ENCODE peak calls at places on chromosomes 4 and X, in six cellular contexts. One of them, this sample, is unnamed.

GRCh38 chr4:88812976-88813375 is 115.3 kb upstream of the NAP1L5 start:
- DNase-seq in Peyer's patch: no peak
- DNase-seq in vagina: no peak
- DNase-seq in tibial nerve: no peak
- DNase-seq in sigmoid colon: no peak
- DNase-seq in A549: no peak
- DNase-seq in this sample: no peak

GRCh38 chrX:74232859-74233258 is 71.1 kb upstream of the ZCCHC13 start:
- DNase-seq in Peyer's patch: no peak
- DNase-seq in vagina: no peak
- DNase-seq in tibial nerve: no peak
- DNase-seq in sigmoid colon: no peak
- DNase-seq in A549: no peak
- DNase-seq in this sample: no peak

GRCh38 chrX:386768-387575 is at the start of gene PPP2R3B:
- DNase-seq in Peyer's patch: peak
- DNase-seq in vagina: peak
- DNase-seq in tibial nerve: peak
- DNase-seq in sigmoid colon: peak
- DNase-seq in A549: peak
- DNase-seq in this sample: peak

GRCh38 chr4:8910822-8911310 is 39.2 kb upstream of the HMX1 start:
- DNase-seq in Peyer's patch: no peak
- DNase-seq in vagina: peak
- DNase-seq in tibial nerve: no peak
- DNase-seq in sigmoid colon: no peak
- DNase-seq in A549: no peak
- DNase-seq in this sample: no peak

GRCh38 chr4:166078956-166079355 is 205.9 kb downstream of the TLL1 start:
- DNase-seq in Peyer's patch: no peak
- DNase-seq in vagina: no peak
- DNase-seq in tibial nerve: no peak
- DNase-seq in sigmoid colon: no peak
- DNase-seq in A549: no peak
- DNase-seq in this sample: no peak

GRCh38 chrX:105483011-105483410 is 262.5 kb upstream of the TEX13A start:
- DNase-seq in Peyer's patch: no peak
- DNase-seq in vagina: no peak
- DNase-seq in tibial nerve: no peak
- DNase-seq in sigmoid colon: no peak
- DNase-seq in A549: no peak
- DNase-seq in this sample: no peak

GRCh38 chr4:5746829-5747745 is 36.1 kb downstream of the EVC start:
- DNase-seq in Peyer's patch: no peak
- DNase-seq in vagina: no peak
- DNase-seq in tibial nerve: no peak
- DNase-seq in sigmoid colon: no peak
- DNase-seq in A549: no peak
- DNase-seq in this sample: no peak

GRCh38 chr4:40350627-40351227 is 15.6 kb downstream of the CHRNA9 start:
- DNase-seq in Peyer's patch: no peak
- DNase-seq in vagina: no peak
- DNase-seq in tibial nerve: no peak
- DNase-seq in sigmoid colon: no peak
- DNase-seq in A549: no peak
- DNase-seq in this sample: no peak

GRCh38 chr4:133156096-133156495 is 7.0 kb downstream of the PCDH10 start:
- DNase-seq in Peyer's patch: no peak
- DNase-seq in vagina: no peak
- DNase-seq in tibial nerve: no peak
- DNase-seq in sigmoid colon: no peak
- DNase-seq in A549: no peak
- DNase-seq in this sample: peak

GRCh38 chr4:26576171-26576829 is 7.6 kb upstream of the TBC1D19 start:
- DNase-seq in Peyer's patch: no peak
- DNase-seq in vagina: no peak
- DNase-seq in tibial nerve: no peak
- DNase-seq in sigmoid colon: no peak
- DNase-seq in A549: no peak
- DNase-seq in this sample: no peak

GRCh38 chrX:148854351-148854750 is 353.9 kb downstream of the AFF2 start:
- DNase-seq in Peyer's patch: no peak
- DNase-seq in vagina: no peak
- DNase-seq in tibial nerve: no peak
- DNase-seq in sigmoid colon: no peak
- DNase-seq in A549: no peak
- DNase-seq in this sample: no peak

GRCh38 chrX:105189093-105189492 is 31.4 kb downstream of the TEX13A start:
- DNase-seq in Peyer's patch: no peak
- DNase-seq in vagina: no peak
- DNase-seq in tibial nerve: no peak
- DNase-seq in sigmoid colon: no peak
- DNase-seq in A549: no peak
- DNase-seq in this sample: no peak

GRCh38 chr4:54882616-54883015 is 224.9 kb downstream of the KIT start:
- DNase-seq in Peyer's patch: no peak
- DNase-seq in vagina: no peak
- DNase-seq in tibial nerve: no peak
- DNase-seq in sigmoid colon: no peak
- DNase-seq in A549: no peak
- DNase-seq in this sample: no peak

GRCh38 chr4:101644516-101644915 is 146.0 kb upstream of the BANK1 start:
- DNase-seq in Peyer's patch: no peak
- DNase-seq in vagina: no peak
- DNase-seq in tibial nerve: no peak
- DNase-seq in sigmoid colon: no peak
- DNase-seq in A549: no peak
- DNase-seq in this sample: no peak

GRCh38 chr4:3415471-3416141 is 26.2 kb upstream of the HGFAC start:
- DNase-seq in Peyer's patch: no peak
- DNase-seq in vagina: no peak
- DNase-seq in tibial nerve: no peak
- DNase-seq in sigmoid colon: peak
- DNase-seq in A549: no peak
- DNase-seq in this sample: peak

GRCh38 chr4:54499308-54500074 is 158.3 kb upstream of the KIT start:
- DNase-seq in Peyer's patch: no peak
- DNase-seq in vagina: no peak
- DNase-seq in tibial nerve: no peak
- DNase-seq in sigmoid colon: no peak
- DNase-seq in A549: no peak
- DNase-seq in this sample: no peak

GRCh38 chrX:53324803-53325202 is 43.4 kb upstream of the IQSEC2 start:
- DNase-seq in Peyer's patch: no peak
- DNase-seq in vagina: no peak
- DNase-seq in tibial nerve: no peak
- DNase-seq in sigmoid colon: no peak
- DNase-seq in A549: no peak
- DNase-seq in this sample: no peak

GRCh38 chrX:15929231-15929630 is 74.6 kb upstream of the AP1S2 start:
- DNase-seq in Peyer's patch: no peak
- DNase-seq in vagina: no peak
- DNase-seq in tibial nerve: no peak
- DNase-seq in sigmoid colon: no peak
- DNase-seq in A549: no peak
- DNase-seq in this sample: no peak

DNA sequence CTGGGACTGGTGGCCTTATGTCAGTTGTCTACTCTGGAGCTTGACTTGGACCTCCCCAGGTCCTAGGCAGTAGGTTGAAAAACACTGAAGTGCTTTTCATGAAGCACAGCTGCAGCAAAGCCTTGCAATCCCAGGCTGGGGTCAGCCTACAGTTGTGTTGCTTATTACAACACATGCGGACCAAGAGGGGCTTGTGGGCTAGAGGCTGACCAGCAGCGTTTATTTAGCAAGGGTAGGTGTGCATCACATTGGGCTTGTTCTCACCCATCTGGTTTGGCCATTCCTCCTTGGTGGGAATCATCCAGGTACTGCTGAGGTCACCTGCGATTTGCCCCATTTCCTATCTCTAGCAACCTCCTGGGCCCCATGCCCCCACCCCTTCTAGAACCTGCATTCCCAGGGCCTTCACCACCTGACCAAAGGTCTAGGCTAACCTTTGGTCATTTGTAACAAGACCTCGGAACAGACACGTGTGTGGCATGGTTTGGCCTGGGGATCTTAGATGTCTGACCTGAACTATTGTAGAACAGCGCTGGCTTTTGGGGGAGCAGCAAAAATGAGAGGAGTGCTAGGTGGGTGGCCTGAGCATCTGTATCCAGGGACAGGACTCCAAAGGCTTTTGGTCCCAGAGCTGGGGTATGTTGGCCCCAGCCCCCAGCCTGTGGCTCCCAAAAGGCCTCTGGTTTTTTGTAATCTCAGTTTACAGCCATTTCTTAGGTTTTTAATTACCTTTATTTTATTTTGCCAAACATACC is 3.0 kb downstream of the RPL10 start:
- DNase-seq in Peyer's patch: no peak
- DNase-seq in vagina: no peak
- DNase-seq in tibial nerve: no peak
- DNase-seq in sigmoid colon: no peak
- DNase-seq in A549: no peak
- DNase-seq in this sample: no peak
- TF ChIP-seq POLR2A in Peyer's patch: no peak
- TF ChIP-seq POLR2A in vagina: no peak
- TF ChIP-seq POLR2A in tibial nerve: no peak
- TF ChIP-seq POLR2A in sigmoid colon: no peak
- TF ChIP-seq POLR2A in A549: peak
- TF ChIP-seq POLR2A in this sample: no peak

DNA sequence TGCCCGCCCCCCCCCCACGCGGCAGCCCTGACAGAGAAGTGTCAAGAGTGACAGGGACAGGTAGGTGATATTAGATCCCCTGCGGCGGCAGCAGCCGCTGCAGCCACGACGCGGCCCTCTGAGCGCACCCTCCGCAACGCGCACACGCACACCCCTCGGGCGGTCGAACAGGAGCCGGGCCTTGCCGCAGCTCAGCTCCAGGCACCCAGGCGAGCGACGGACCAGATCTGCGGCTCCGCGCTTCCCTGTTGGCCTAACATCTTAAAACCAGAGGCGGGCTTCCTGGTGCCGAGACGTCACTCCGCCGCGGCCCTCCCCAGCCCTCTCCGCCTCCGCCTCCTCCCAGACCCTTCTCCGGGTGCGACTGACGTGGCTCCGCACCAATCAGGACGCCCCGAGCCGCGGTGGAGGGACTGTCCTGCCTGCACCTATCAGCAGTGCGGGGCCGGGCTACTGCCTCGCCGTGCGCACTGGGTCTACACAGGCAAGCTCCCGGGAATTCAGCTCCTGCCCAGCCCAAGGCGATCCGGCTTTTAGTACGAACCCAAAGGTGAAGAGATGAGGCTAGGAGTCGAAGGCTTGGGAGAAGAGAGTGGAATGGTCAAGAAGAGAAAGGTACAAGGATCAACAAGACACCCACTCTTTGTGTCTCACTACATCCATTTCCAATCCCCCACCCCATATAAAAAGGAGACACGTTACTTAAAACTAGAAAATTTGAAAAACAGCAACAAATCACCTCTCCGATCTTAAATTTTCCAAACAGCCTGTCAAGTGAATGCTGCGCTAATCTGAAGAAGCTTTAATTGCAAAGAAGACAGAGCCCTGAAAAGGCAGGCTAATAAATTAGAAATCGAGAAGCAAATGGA is at the start of gene PITX2:
- DNase-seq in Peyer's patch: no peak
- DNase-seq in vagina: no peak
- DNase-seq in tibial nerve: no peak
- DNase-seq in sigmoid colon: peak
- DNase-seq in A549: no peak
- DNase-seq in this sample: peak
- H3K4me3 ChIP-seq in Peyer's patch: peak
- H3K4me3 ChIP-seq in vagina: peak
- H3K4me3 ChIP-seq in tibial nerve: peak
- H3K4me3 ChIP-seq in sigmoid colon: peak
- H3K4me3 ChIP-seq in A549: no peak
- H3K4me3 ChIP-seq in this sample: peak

DNA sequence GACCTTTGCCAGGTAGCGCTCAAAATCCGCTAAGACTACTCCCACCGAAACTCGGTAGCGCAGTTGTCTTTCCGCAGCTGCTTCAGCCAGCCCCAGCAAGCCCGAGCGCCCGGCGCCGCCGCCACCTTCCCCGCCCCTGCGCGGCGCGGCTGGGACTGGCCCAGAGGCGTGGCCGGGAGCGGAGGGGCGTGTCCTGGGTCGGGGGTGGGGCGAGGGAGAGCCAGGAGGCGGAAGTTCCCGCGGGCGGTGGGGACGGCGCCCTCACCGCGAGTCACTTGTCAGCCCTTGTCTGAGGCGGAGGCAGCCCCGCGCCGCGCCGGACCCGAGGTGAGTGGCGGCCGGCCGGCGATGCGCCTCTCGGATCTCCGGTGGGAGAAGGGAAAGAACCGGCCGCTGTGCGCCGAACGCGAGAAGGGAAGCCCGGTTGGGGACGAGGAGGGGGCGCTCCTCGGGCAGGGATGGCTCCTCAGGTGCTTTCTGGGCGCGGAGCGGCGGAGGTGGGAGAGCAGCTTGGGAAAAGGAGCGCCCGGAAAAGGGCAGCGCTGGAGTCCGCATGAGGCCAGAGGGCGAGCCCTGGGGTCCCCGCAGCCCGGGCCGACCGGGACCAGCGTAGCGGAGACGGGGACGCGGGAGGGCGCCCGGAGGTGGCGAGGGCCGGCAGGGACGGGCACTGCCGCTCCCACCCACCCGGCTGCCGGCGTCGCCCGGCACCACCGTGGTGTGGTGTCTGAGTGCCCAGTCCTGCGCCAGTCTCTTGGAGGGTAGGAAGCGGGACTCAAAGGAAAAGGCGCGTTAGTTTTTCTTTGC is at the start of gene PDLIM5:
- DNase-seq in Peyer's patch: peak
- DNase-seq in vagina: peak
- DNase-seq in tibial nerve: peak
- DNase-seq in sigmoid colon: peak
- DNase-seq in A549: peak
- DNase-seq in this sample: peak
- TF ChIP-seq POLR2A in Peyer's patch: peak
- TF ChIP-seq POLR2A in vagina: peak
- TF ChIP-seq POLR2A in tibial nerve: peak
- TF ChIP-seq POLR2A in sigmoid colon: peak
- TF ChIP-seq POLR2A in A549: peak
- TF ChIP-seq POLR2A in this sample: peak

GRCh38 chrX:72308566-72309296 is 3.0 kb upstream of the CITED1 start:
- DNase-seq in Peyer's patch: peak
- DNase-seq in vagina: no peak
- DNase-seq in tibial nerve: peak
- DNase-seq in sigmoid colon: peak
- DNase-seq in A549: peak
- DNase-seq in this sample: no peak

GRCh38 chrX:72307646-72308051 is 1.9 kb upstream of the CITED1 start:
- DNase-seq in Peyer's patch: no peak
- DNase-seq in vagina: no peak
- DNase-seq in tibial nerve: no peak
- DNase-seq in sigmoid colon: no peak
- DNase-seq in A549: no peak
- DNase-seq in this sample: no peak

GRCh38 chrX:72309297-72310071 is 3.8 kb upstream of the CITED1 start:
- DNase-seq in Peyer's patch: no peak
- DNase-seq in vagina: no peak
- DNase-seq in tibial nerve: no peak
- DNase-seq in sigmoid colon: no peak
- DNase-seq in A549: no peak
- DNase-seq in this sample: no peak

GRCh38 chrX:72306851-72307645 is 1.3 kb upstream of the CITED1 start:
- DNase-seq in Peyer's patch: peak
- DNase-seq in vagina: no peak
- DNase-seq in tibial nerve: peak
- DNase-seq in sigmoid colon: peak
- DNase-seq in A549: peak
- DNase-seq in this sample: no peak

GRCh38 chrX:72308209-72308565 is 2.5 kb upstream of the CITED1 start:
- DNase-seq in Peyer's patch: no peak
- DNase-seq in vagina: no peak
- DNase-seq in tibial nerve: no peak
- DNase-seq in sigmoid colon: no peak
- DNase-seq in A549: no peak
- DNase-seq in this sample: no peak
- H3K4me3 ChIP-seq in Peyer's patch: no peak
- H3K4me3 ChIP-seq in vagina: peak
- H3K4me3 ChIP-seq in tibial nerve: peak
- H3K4me3 ChIP-seq in sigmoid colon: peak
- H3K4me3 ChIP-seq in A549: peak
- H3K4me3 ChIP-seq in this sample: peak

This sample was measured in suprapubic skin.